ENCODE peak calls at places on chromosomes 3 and 15, in four cellular contexts. Y is epithelial cell of esophagus; V is CD4-positive, alpha-beta T cell; C is right lobe of liver. D is an unnamed sample.

GRCh38 chr15:88440021-88440420 is 27.2 kb downstream of the MRPL46 start:
- DNase-seq in Y (peak), V (no peak), C (no peak), D (no peak)

GRCh38 chr15:37016287-37016686 is 84.1 kb downstream of the MEIS2 start:
- DNase-seq in Y (no peak), V (no peak), C (no peak), D (no peak)

GRCh38 chr3:4528802-4529201 is 35.7 kb downstream of the ITPR1 start:
- DNase-seq in Y (no peak), V (no peak), C (no peak), D (no peak)

GRCh38 chr3:144018776-144019175 is 47.2 kb downstream of the DIPK2A start:
- DNase-seq in Y (peak), V (no peak), C (no peak), D (no peak)

GRCh38 chr3:132870596-132870995 is 148.4 kb upstream of the NPHP3 start:
- DNase-seq in Y (no peak), V (no peak), C (no peak), D (no peak)

GRCh38 chr3:172094621-172095557 is 55.5 kb downstream of the FNDC3B start:
- DNase-seq in Y (no peak), V (no peak), C (no peak), D (no peak)

GRCh38 chr3:72335458-72336050 is 512.7 kb downstream of the SHQ1 start:
- DNase-seq in Y (no peak), V (no peak), C (no peak), D (no peak)

GRCh38 chr15:33068531-33068990 is 126.0 kb downstream of the FMN1 start:
- DNase-seq in Y (peak), V (no peak), C (no peak), D (no peak)

GRCh38 chr15:81010086-81010485 is 9.4 kb downstream of the TLNRD1 start:
- DNase-seq in Y (no peak), V (no peak), C (no peak), D (no peak)

GRCh38 chr3:130894873-130895330 is 1.0 kb downstream of the ATP2C1 start:
- DNase-seq in Y (peak), V (no peak), C (no peak), D (no peak)

D was measured in T-helper 17 cell.